ENCODE peak calls at places on chromosomes 16 and 17, in four cellular contexts. C is Panc1, X is ascending aorta, M is brain microvascular endothelial cell. G is an unnamed sample.

GRCh38 chr17:27560668-27561067 is 70.3 kb upstream of the LGALS9 start:
- DNase-seq in X (no peak), M (no peak), C (no peak), G (no peak)

GRCh38 chr16:17367932-17368331 is 102.8 kb downstream of the XYLT1 start:
- DNase-seq in X (no peak), C (no peak), M (peak; percentile 13), G (no peak)

GRCh38 chr16:57316390-57317017 is 32.0 kb upstream of the PLLP start:
- DNase-seq in X (peak; percentile 90), M (peak; percentile 60), C (no peak), G (no peak)

GRCh38 chr17:6435968-6436367 is 1.0 kb upstream of the AIPL1 start:
- DNase-seq in M (peak; percentile 48), X (no peak), C (peak; percentile 57), G (no peak)

GRCh38 chr16:57696240-57696639 is 1.6 kb downstream of the DRC7 start:
- DNase-seq in M (no peak), X (peak; percentile 38), C (no peak), G (no peak)

GRCh38 chr16:56683424-56684162 is 1.3 kb downstream of the MT1X start:
- DNase-seq in C (no peak), M (no peak), X (no peak), G (no peak)

GRCh38 chr17:7019839-7020519 is 2.9 kb upstream of the BCL6B start:
- DNase-seq in X (peak; percentile 73), M (no peak), C (no peak), G (no peak)

GRCh38 chr16:1953734-1954133 is 755 bp downstream of the RPL3L start:
- DNase-seq in C (no peak), M (no peak), X (no peak), G (no peak)

GRCh38 chr17:81307636-81308035 is 12.5 kb upstream of the SLC38A10 start:
- DNase-seq in C (no peak), X (no peak), M (no peak), G (no peak)

GRCh38 chr17:49730078-49730786 is 22.5 kb upstream of the SLC35B1 start:
- DNase-seq in C (no peak), M (peak; percentile 40), X (peak; percentile 87), G (peak; percentile 90)

GRCh38 chr17:5557485-5557884 is 26.8 kb downstream of the NLRP1 start:
- DNase-seq in X (no peak), C (no peak), M (peak; percentile 16), G (no peak)

GRCh38 chr17:57380055-57380356 is 123.7 kb downstream of the MSI2 start:
- DNase-seq in X (no peak), C (no peak), M (no peak), G (no peak)

GRCh38 chr16:52547001-52547833 is at the start of gene TOX3:
- DNase-seq in M (no peak), C (no peak), X (no peak), G (no peak)

GRCh38 chr16:88652763-88653065 is 1.9 kb upstream of the CYBA start:
- DNase-seq in X (no peak), M (no peak), C (no peak), G (no peak)
- H3K36me3 ChIP-seq in X (peaks cover 10% of the 10 kb centered on the region), M (peaks cover 58% of the 10 kb centered on the region), C (peaks cover 6% of the 10 kb centered on the region), G (no peaks in the 10 kb centered on the region)

GRCh38 chr16:70270176-70270575 is 18.4 kb upstream of the EXOSC6 start:
- DNase-seq in C (no peak), M (no peak), X (no peak), G (no peak)
- H3K36me3 ChIP-seq in C (peaks cover 13% of the 10 kb centered on the region), M (peaks cover 70% of the 10 kb centered on the region), X (peaks cover 81% of the 10 kb centered on the region), G (peaks cover 80% of the 10 kb centered on the region)

GRCh38 chr16:62891-63290 is 9.3 kb downstream of the SNRNP25 start:
- DNase-seq in X (no peak), C (no peak), M (no peak), G (no peak)
- H3K36me3 ChIP-seq in X (peaks cover 70% of the 10 kb centered on the region), C (no peaks in the 10 kb centered on the region), M (peaks cover 62% of the 10 kb centered on the region), G (no peaks in the 10 kb centered on the region)

DNA sequence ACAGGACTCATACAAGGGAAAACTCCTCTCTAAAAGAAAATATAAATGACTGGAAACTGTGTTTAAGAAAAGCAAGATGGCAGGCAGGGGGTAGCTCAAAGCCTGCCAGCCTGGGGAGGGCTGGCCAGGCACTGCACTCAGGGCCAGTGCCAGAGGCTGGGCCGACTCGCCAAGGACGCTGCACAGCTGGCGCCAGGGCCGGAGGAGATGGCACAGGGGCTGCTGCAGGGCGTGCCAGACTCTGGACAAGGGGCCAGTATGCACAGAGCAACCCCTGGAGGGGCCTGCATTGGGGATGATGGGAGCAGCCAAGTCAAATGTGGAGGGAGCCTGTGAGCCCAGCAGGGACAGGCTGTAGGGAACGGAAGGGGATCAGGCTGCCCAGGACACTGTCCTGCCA is 4.0 kb downstream of the PKMYT1 start:
- DNase-seq in M (no peak), X (no peak), C (no peak), G (no peak)
- H3K36me3 ChIP-seq in M (no peaks in the 10 kb centered on the region), X (no peaks in the 10 kb centered on the region), C (peaks cover 2% of the 10 kb centered on the region), G (no peaks in the 10 kb centered on the region)

DNA sequence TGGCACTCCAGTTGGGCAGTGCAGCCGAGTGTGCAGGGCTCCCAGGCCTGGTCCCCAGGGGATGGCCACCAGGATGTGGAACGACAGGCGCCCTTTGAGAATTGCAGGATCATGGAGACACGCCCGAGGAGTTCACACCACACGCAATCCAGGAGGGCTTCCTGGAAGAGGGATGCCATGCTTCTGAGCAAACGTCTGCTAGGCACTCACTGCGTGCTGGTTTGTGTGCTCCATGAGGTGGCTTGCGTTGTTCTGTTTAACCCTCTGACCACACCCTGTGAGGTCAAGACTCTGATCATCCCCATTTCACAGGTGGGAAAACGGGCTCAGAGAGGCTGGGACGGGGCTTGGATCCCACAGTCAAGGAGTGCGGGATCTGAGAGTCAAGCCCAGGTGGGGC is 32.6 kb upstream of the ZFPM1 start:
- DNase-seq in M (no peak), C (no peak), X (no peak), G (no peak)
- H3K36me3 ChIP-seq in M (peaks cover 4% of the 10 kb centered on the region), C (no peaks in the 10 kb centered on the region), X (no peaks in the 10 kb centered on the region), G (no peaks in the 10 kb centered on the region)

GRCh38 chr16:50227120-50227519 is 39.2 kb upstream of the ADCY7 start:
- DNase-seq in M (no peak), C (no peak), X (no peak), G (no peak)

GRCh38 chr16:50228364-50228868 is 37.9 kb upstream of the ADCY7 start:
- DNase-seq in C (no peak), M (no peak), X (no peak), G (no peak)

GRCh38 chr16:50229149-50229726 is 37.1 kb upstream of the ADCY7 start:
- DNase-seq in C (no peak), X (no peak), M (no peak), G (no peak)

GRCh38 chr16:50224297-50224696 is 42.1 kb upstream of the ADCY7 start:
- DNase-seq in C (no peak), X (no peak), M (no peak), G (no peak)

DNA sequence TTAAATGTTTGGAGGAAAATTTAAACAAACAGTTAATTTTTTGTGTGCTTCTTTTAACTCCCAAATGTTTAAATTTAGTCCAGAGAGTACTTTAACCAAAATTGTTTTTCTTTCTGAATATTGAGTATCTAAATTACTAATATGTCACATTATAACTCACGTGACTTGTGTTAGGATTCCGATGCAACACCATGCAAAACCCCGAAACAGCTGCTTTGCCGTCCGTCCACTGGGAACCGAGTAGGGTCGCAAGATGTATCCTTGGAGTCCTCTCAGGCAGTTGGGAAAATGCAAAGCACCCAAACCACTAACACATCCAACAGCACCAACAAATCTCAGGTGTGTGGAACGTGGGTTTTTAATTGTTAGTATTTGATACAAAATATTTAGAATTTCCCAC is 38.7 kb upstream of the ADCY7 start:
- DNase-seq in M (no peak), C (no peak), X (no peak), G (no peak)
- H3K36me3 ChIP-seq in M (peaks cover 14% of the 10 kb centered on the region), C (peaks cover 2% of the 10 kb centered on the region), X (peaks cover 41% of the 10 kb centered on the region), G (no peaks in the 10 kb centered on the region)

GRCh38 chr17:51016099-51016498 is 104.6 kb downstream of the SPAG9 start:
- DNase-seq in C (no peak), X (no peak), M (no peak), G (no peak)
- H3K36me3 ChIP-seq in C (peaks cover 16% of the 10 kb centered on the region), X (peaks cover 50% of the 10 kb centered on the region), M (peaks cover 10% of the 10 kb centered on the region), G (peaks cover 34% of the 10 kb centered on the region)

GRCh38 chr16:27365142-27366089 is 36.6 kb upstream of the IL21R start:
- DNase-seq in M (peak; percentile 59), X (no peak), C (no peak), G (no peak)

GRCh38 chr16:27364493-27365141 is 37.4 kb upstream of the IL21R start:
- DNase-seq in X (no peak), C (no peak), M (no peak), G (no peak)

GRCh38 chr16:27362570-27363245 is 39.3 kb upstream of the IL21R start:
- DNase-seq in C (no peak), M (no peak), X (no peak), G (no peak)

GRCh38 chr16:27363246-27363632 is 38.7 kb upstream of the IL21R start:
- DNase-seq in C (no peak), X (no peak), M (no peak), G (no peak)

GRCh38 chr16:27363797-27364196 is 38.2 kb upstream of the IL21R start:
- DNase-seq in C (no peak), M (no peak), X (no peak), G (no peak)
- H3K36me3 ChIP-seq in C (no peaks in the 10 kb centered on the region), M (peaks cover 48% of the 10 kb centered on the region), X (peaks cover 27% of the 10 kb centered on the region), G (peaks cover 22% of the 10 kb centered on the region)